ENCODE peak calls at places on chromosomes 13 and 19, in five cellular contexts. F, M, T, Y and Q are unnamed samples.

GRCh38 chr13:92573467-92574057 is 653.0 kb upstream of the GPC6 start:
- DNase-seq in F (no peak), M (peak), Y (no peak), T (no peak), Q (no peak)

GRCh38 chr19:1027953-1028902 is 1.8 kb downstream of the CNN2 start:
- DNase-seq in T (peak), Y (peak), F (peak), M (peak), Q (peak)

GRCh38 chr13:30972888-30973377 is 40.5 kb downstream of the TEX26 start:
- DNase-seq in T (no peak), F (no peak), Y (no peak), M (peak), Q (no peak)

GRCh38 chr19:18514800-18515682 is 6.8 kb downstream of the ELL start:
- DNase-seq in Y (no peak), M (peak), F (peak), T (no peak), Q (no peak)

GRCh38 chr13:24875566-24875965 is 111.6 kb downstream of the RNF17 start:
- DNase-seq in Y (no peak), T (no peak), F (no peak), M (no peak), Q (no peak)

GRCh38 chr13:91311491-91311890 is 36.0 kb upstream of the MIR17HG start:
- DNase-seq in Y (no peak), T (no peak), M (no peak), F (no peak), Q (no peak)

GRCh38 chr13:91298060-91298459 is 49.4 kb upstream of the MIR17HG start:
- DNase-seq in M (no peak), T (no peak), Y (no peak), F (no peak), Q (no peak)

GRCh38 chr13:106573279-106573831 is 5.4 kb upstream of the ARGLU1 start:
- DNase-seq in Y (no peak), F (no peak), T (no peak), M (peak), Q (no peak)

GRCh38 chr13:102648046-102648445 is 46.8 kb downstream of the METTL21C start:
- DNase-seq in F (no peak), M (no peak), Y (no peak), T (no peak), Q (no peak)

GRCh38 chr13:97583884-97584497 is 150.0 kb downstream of the RAP2A start:
- DNase-seq in M (no peak), T (no peak), Y (no peak), F (no peak), Q (no peak)

GRCh38 chr19:5696196-5697021 is 6.3 kb downstream of the RPL36 start:
- DNase-seq in M (no peak), T (no peak), Y (no peak), F (no peak), Q (no peak)

GRCh38 chr19:20503536-20503935 is 62.0 kb downstream of the ZNF737 start:
- DNase-seq in M (peak), T (no peak), F (no peak), Y (no peak), Q (no peak)

GRCh38 chr19:531753-532571 is at the start of gene CDC34:
- DNase-seq in T (no peak), F (no peak), Y (no peak), M (peak), Q (peak)

GRCh38 chr19:32041681-32042292 is 303.6 kb upstream of the ZNF507 start:
- DNase-seq in F (peak), Y (no peak), M (peak), T (no peak), Q (peak)

GRCh38 chr13:59480398-59480797 is 683.3 kb downstream of the DIAPH3 start:
- DNase-seq in M (no peak), Y (no peak), T (no peak), F (no peak), Q (no peak)

GRCh38 chr13:97344250-97345175 is 89.5 kb upstream of the RAP2A start:
- DNase-seq in M (peak), T (no peak), F (peak), Y (no peak), Q (no peak)

GRCh38 chr19:42129399-42130253 is 2.6 kb downstream of the POU2F2 start:
- DNase-seq in M (peak), F (peak), Y (no peak), T (no peak), Q (no peak)
- H3K27ac ChIP-seq in M (peak), F (peak), Y (peak), T (no peak), Q (no peak)

GRCh38 chr19:3056454-3057016 is 5.8 kb downstream of the TLE5 start:
- DNase-seq in M (no peak), F (no peak), Y (no peak), T (no peak), Q (peak)

GRCh38 chr19:3054972-3055740 is 7.1 kb downstream of the TLE5 start:
- DNase-seq in M (no peak), T (no peak), F (no peak), Y (no peak), Q (peak)

GRCh38 chr19:3057275-3057714 is 5.0 kb downstream of the TLE5 start:
- DNase-seq in T (peak), Y (no peak), M (peak), F (peak), Q (peak)

GRCh38 chr19:3054265-3054971 is 7.9 kb downstream of the TLE5 start:
- DNase-seq in Y (no peak), F (no peak), T (no peak), M (no peak), Q (no peak)

GRCh38 chr19:3055741-3056453 is 6.4 kb downstream of the TLE5 start:
- DNase-seq in M (no peak), F (no peak), Y (no peak), T (peak), Q (peak)
- H3K27ac ChIP-seq in M (no peak), F (peak), Y (peak), T (peak), Q (peak)

DNA sequence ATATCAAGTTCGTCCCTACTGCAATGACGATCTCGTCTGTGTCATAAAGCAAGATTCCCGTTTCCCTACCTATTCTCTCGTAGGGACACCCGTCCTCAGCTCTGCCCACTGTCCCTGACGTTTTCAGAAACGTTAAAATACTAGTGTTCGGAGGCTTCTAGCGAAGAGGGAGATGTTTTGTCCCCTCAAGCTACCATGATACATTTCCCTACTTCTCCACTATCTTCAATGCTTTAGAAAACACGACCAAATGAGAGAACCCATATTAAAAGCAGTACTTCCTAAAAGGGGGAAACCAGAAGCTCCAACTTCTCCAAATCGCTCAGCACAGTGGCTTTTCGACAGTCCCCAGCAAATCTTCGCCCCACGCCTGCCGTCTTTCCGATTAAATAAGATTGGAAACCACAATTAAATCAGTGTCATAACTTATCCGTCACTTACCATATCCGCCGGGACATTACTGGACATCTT is 1.3 kb downstream of the UBL3 start:
- DNase-seq in F (no peak), M (peak), T (no peak), Y (peak), Q (no peak)
- H3K27ac ChIP-seq in F (peak), M (peak), T (peak), Y (peak), Q (peak)

GRCh38 chr19:46319620-46320019 is 22.8 kb downstream of the HIF3A start:
- DNase-seq in M (no peak), F (no peak), Y (no peak), T (no peak), Q (no peak)

GRCh38 chr19:46321653-46322052 is 24.8 kb downstream of the HIF3A start:
- DNase-seq in M (no peak), F (no peak), Y (no peak), T (no peak), Q (no peak)

GRCh38 chr19:46320559-46320958 is 23.7 kb downstream of the HIF3A start:
- DNase-seq in M (no peak), F (no peak), T (no peak), Y (no peak), Q (no peak)

GRCh38 chr19:46311444-46311843 is 14.6 kb downstream of the HIF3A start:
- DNase-seq in F (no peak), T (no peak), Y (no peak), M (no peak), Q (no peak)

GRCh38 chr19:46317339-46317738 is 20.5 kb downstream of the HIF3A start:
- DNase-seq in F (no peak), M (no peak), T (no peak), Y (no peak), Q (no peak)
- H3K27ac ChIP-seq in F (no peak), M (no peak), T (no peak), Y (no peak), Q (no peak)

GRCh38 chr19:11737964-11738745 is 591 bp downstream of the ZNF823 start:
- DNase-seq in M (peak), Y (peak), T (peak), F (peak), Q (peak)

GRCh38 chr19:11736696-11737095 is 2.0 kb downstream of the ZNF823 start:
- DNase-seq in T (no peak), F (peak), M (peak), Y (no peak), Q (no peak)

GRCh38 chr19:11735375-11735774 is 3.4 kb downstream of the ZNF823 start:
- DNase-seq in T (no peak), Y (no peak), M (peak), F (no peak), Q (no peak)

GRCh38 chr19:11738746-11739620 is at the start of gene ZNF823:
- DNase-seq in T (peak), M (peak), F (peak), Y (peak), Q (peak)
- H3K27ac ChIP-seq in T (peak), M (peak), F (peak), Y (peak), Q (peak)

GRCh38 chr13:29756506-29756905 is 93.9 kb downstream of the UBL3 start:
- DNase-seq in F (no peak), T (no peak), M (peak), Y (no peak), Q (no peak)
- H3K27ac ChIP-seq in F (no peak), T (no peak), M (no peak), Y (no peak), Q (no peak)

DNA sequence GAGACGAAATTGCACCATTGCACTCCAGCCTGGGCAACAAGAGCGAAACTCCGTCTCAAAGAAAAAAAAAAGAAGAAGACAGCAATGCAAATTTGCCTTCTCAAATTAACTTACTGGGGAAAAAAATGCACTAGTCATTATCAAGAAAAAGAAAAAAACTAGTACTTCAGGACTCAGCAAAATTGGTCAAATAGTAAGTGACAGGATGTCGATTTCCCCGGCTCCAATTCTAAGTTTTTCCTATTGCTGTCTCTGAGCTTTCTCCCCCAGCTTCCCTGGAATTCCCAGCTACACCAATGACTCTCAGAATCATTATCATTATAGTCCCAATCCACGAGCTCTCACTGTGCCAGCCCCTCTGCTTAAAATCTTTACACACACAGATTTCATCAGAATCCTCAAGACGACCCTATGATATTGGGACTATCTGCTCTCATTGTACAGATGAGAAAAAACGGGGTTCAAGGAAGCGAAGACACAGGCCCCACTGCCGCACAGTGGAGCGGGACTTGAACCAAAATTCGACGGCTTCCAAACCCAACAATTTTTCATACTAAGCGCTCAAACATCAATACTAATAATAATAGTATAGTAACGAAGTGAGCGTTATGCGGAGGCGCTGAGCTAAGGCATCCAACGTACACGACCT is 597 bp downstream of the C19orf47 start:
- DNase-seq in Y (no peak), M (peak), T (no peak), F (no peak), Q (no peak)
- H3K27ac ChIP-seq in Y (peak), M (peak), T (peak), F (peak), Q (peak)

DNA sequence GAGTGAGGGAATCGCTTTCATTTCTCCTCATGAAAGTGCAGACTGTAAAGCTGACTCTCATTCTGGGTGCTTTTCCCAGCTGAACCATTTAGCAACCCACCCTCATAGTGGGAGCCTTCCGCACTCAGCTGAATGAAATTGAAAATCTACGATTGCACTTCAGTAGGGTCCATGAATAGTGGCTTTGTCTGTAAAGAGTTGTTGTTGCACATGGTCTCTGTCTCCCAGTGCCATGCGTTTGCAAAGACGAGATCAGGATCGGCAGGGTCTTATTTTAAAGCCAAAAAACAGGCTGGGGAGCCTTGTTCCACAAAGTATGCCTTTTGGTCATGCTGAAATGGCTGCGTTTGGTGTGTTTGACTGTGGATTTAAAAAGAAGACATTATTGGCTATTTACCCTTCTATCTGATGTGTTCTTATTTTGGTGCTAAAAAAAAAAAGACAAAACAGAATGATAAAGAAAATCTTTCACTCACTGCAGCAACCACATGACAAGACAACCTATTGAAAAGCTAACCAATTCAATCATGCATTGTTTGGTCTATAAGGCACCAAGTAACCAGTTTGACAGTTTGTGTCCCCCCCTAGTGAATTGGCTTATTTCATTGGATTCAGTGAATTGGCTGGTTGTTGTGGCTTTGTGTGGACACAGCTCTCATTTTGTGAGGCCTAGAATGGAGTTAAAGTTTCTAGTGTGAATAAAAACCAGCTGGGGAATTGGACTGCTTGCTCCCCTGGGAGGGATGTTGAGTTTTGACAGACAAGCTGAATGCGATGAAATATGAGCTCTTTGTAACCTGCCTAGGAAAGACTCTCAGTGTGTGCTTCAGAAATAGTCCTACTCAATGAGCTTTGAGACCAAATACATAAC is 65.6 kb downstream of the ARHGAP35 start:
- DNase-seq in F (no peak), M (no peak), Y (no peak), T (no peak), Q (no peak)
- H3K27ac ChIP-seq in F (peak), M (peak), Y (no peak), T (peak), Q (no peak)

GRCh38 chr19:36101550-36102327 is 9.2 kb upstream of the OVOL3 start:
- DNase-seq in T (no peak), M (no peak), F (no peak), Y (no peak), Q (no peak)
- H3K27ac ChIP-seq in T (no peak), M (no peak), F (peak), Y (no peak), Q (no peak)

GRCh38 chr13:20129076-20129475 is 31.8 kb downstream of the GJA3 start:
- DNase-seq in Y (no peak), M (no peak), T (no peak), F (no peak), Q (no peak)

GRCh38 chr13:20127263-20127562 is 33.6 kb downstream of the GJA3 start:
- DNase-seq in Y (no peak), M (no peak), F (no peak), T (no peak), Q (no peak)

GRCh38 chr13:20128459-20128927 is 32.4 kb downstream of the GJA3 start:
- DNase-seq in Y (no peak), T (no peak), F (no peak), M (no peak), Q (no peak)

GRCh38 chr13:20126460-20127262 is 34.2 kb downstream of the GJA3 start:
- DNase-seq in M (no peak), F (no peak), T (no peak), Y (no peak), Q (no peak)

GRCh38 chr13:20127563-20128458 is 33.0 kb downstream of the GJA3 start:
- DNase-seq in F (peak), T (peak), M (peak), Y (no peak), Q (peak)
- H3K27ac ChIP-seq in F (peak), T (peak), M (peak), Y (no peak), Q (peak)